ENCODE peak calls at places on chromosomes 6 and 20, in four cellular contexts. T, E, A and Q are unnamed samples.

GRCh38 chr6:12185081-12185673 is 105.0 kb upstream of the EDN1 start:
- DNase-seq in E (no peak), A (no peak), T (no peak), Q (no peak)

GRCh38 chr20:36309643-36310042 is 3.5 kb downstream of the DLGAP4 start:
- DNase-seq in E (no peak), T (no peak), A (no peak), Q (no peak)

GRCh38 chr6:170101281-170102035 is 189.4 kb downstream of the DLL1 start:
- DNase-seq in A (no peak), T (no peak), E (no peak), Q (peak; percentile 10)

GRCh38 chr20:33259371-33259770 is 23.6 kb downstream of the BPIFA1 start:
- DNase-seq in A (no peak), E (no peak), T (no peak), Q (no peak)

GRCh38 chr6:107713214-107713962 is 110.7 kb downstream of the SCML4 start:
- DNase-seq in T (peak; percentile 78), E (no peak), A (no peak), Q (no peak)

GRCh38 chr20:38245753-38246152 is 14.8 kb downstream of the KIAA1755 start:
- DNase-seq in A (no peak), T (no peak), E (no peak), Q (peak; percentile 83)

GRCh38 chr6:135566311-135567068 is 69.0 kb upstream of the AHI1 start:
- DNase-seq in E (no peak), T (no peak), A (no peak), Q (no peak)

GRCh38 chr20:21681932-21682318 is 23.5 kb upstream of the PAX1 start:
- DNase-seq in A (no peak), T (no peak), E (no peak), Q (no peak)

GRCh38 chr6:160041608-160042007 is 72.7 kb downstream of the IGF2R start:
- DNase-seq in A (peak; percentile 14), E (no peak), T (no peak), Q (peak; percentile 49)

GRCh38 chr6:16228709-16229665 is 9.4 kb upstream of the GMPR start:
- DNase-seq in T (no peak), A (no peak), E (no peak), Q (peak; percentile 49)

GRCh38 chr6:35025241-35026188 is 115.6 kb downstream of the TCP11 start:
- DNase-seq in A (no peak), T (no peak), E (no peak), Q (no peak)

GRCh38 chr20:20603339-20603990 is 109.0 kb downstream of the RALGAPA2 start:
- DNase-seq in E (no peak), A (no peak), T (peak; percentile 20), Q (no peak)

GRCh38 chr6:73514746-73515110 is 6.1 kb downstream of the EEF1A1 start:
- DNase-seq in A (no peak), T (no peak), E (no peak), Q (no peak)

GRCh38 chr6:133595076-133595868 is 293.6 kb upstream of the TCF21 start:
- DNase-seq in A (no peak), T (no peak), E (no peak), Q (no peak)

GRCh38 chr6:85675030-85675819 is 32.5 kb upstream of the SYNCRIP start:
- DNase-seq in E (no peak), A (no peak), T (peak; percentile 16), Q (no peak)